ENCODE peak calls at places on chromosomes 4 and X, in four cellular contexts. M is OCI-LY7, I is stomach, T is tibial nerve. C is an unnamed sample.

GRCh38 chrX:1444896-1445480 is 7.7 kb downstream of the ASMTL start:
- DNase-seq in T (no peak), I (no peak), M (no peak), C (no peak)

GRCh38 chr4:165802452-165802851 is 70.6 kb upstream of the TLL1 start:
- DNase-seq in M (no peak), T (no peak), I (no peak), C (no peak)

GRCh38 chr4:41142946-41143720 is 71.2 kb downstream of the APBB2 start:
- DNase-seq in M (no peak), I (peak), T (peak), C (no peak)

GRCh38 chr4:25088342-25088952 is 57.7 kb upstream of the LGI2 start:
- DNase-seq in M (no peak), T (no peak), I (no peak), C (no peak)

GRCh38 chr4:147530723-147531122 is 49.8 kb downstream of the EDNRA start:
- DNase-seq in T (no peak), M (no peak), I (no peak), C (no peak)

GRCh38 chrX:24259544-24260240 is 54.2 kb downstream of the SUPT20HL2 start:
- DNase-seq in M (peak), T (peak), I (no peak), C (no peak)

GRCh38 chrX:41923925-41924693 is 755 bp upstream of the CASK start:
- DNase-seq in I (peak), M (peak), T (peak), C (no peak)

GRCh38 chr4:185796176-185796575 is 15.8 kb downstream of the SORBS2 start:
- DNase-seq in M (no peak), T (no peak), I (no peak), C (no peak)

GRCh38 chrX:41602946-41603345 is 85.8 kb upstream of the GPR34 start:
- DNase-seq in I (no peak), M (no peak), T (no peak), C (no peak)

GRCh38 chr4:6250235-6250983 is 19.2 kb upstream of the WFS1 start:
- DNase-seq in M (peak), T (peak), I (no peak), C (no peak)

DNA sequence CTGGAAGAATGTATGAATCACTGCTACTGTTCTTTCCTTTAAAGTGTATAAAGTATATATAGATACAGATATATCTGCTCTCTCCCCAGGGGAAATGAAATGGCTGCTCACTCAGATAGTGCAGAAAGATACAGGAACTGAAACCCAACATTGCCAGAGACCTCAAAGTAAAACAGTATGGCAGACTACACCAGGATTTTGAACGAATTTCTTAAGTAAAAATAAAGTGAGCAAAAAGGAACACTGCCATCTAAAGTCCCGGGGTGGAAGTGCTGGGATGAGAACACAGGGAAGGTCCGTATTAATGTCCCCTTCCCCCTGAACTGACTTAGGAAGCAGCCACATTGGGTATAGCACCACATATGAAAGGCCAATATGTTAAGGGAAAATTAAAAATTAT is 93.4 kb downstream of the TMA16 start:
- DNase-seq in M (peak), T (no peak), I (no peak), C (no peak)
- TF ChIP-seq CTCF in M (peak), T (no peak), I (no peak), C (no peak)

DNA sequence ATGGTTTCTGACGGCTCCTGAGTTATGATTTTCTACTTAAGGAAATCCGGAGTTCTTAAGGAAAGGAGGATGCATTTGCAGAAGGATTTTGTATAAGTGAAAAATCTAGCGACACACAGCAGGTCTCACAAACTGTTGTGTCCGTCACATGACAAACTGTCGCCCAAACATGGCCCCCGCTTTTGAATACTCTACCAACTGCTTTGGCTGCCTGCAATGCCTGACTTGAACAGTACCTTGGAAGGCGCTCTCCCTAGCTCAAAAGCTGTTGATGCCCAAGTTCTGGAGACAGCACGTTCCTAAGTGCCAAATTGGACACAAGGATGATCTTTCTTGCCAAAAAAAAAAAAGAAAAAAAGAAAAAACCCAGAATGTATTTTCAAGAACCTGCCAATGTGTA is 103.2 kb downstream of the ENPP6 start:
- DNase-seq in T (no peak), I (no peak), M (no peak), C (no peak)
- TF ChIP-seq CTCF in T (no peak), I (no peak), M (no peak), C (no peak)

GRCh38 chrX:9885150-9885549 is 82.0 kb upstream of the CLDN34 start:
- DNase-seq in I (peak), T (peak), M (peak), C (no peak)
- TF ChIP-seq CTCF in I (no peak), T (peak), M (peak), C (no peak)

GRCh38 chr4:4730214-4730613 is 129.3 kb upstream of the MSX1 start:
- DNase-seq in I (no peak), M (no peak), T (no peak), C (no peak)

GRCh38 chr4:4720671-4721070 is 138.8 kb upstream of the MSX1 start:
- DNase-seq in I (no peak), M (no peak), T (no peak), C (no peak)

GRCh38 chr4:4727536-4727935 is 131.9 kb upstream of the MSX1 start:
- DNase-seq in T (no peak), M (no peak), I (no peak), C (no peak)

GRCh38 chr4:4721636-4722035 is 137.8 kb upstream of the MSX1 start:
- DNase-seq in M (no peak), T (no peak), I (no peak), C (no peak)

GRCh38 chr4:4726051-4726450 is 133.4 kb upstream of the MSX1 start:
- DNase-seq in T (no peak), I (no peak), M (peak), C (no peak)
- TF ChIP-seq CTCF in T (no peak), I (no peak), M (peak), C (no peak)

GRCh38 chr4:125390126-125390525 is 75.4 kb downstream of the FAT4 start:
- DNase-seq in T (no peak), I (no peak), M (no peak), C (no peak)

GRCh38 chr4:125389713-125390112 is 75.0 kb downstream of the FAT4 start:
- DNase-seq in M (no peak), I (no peak), T (no peak), C (no peak)

GRCh38 chr4:125393825-125394224 is 79.1 kb downstream of the FAT4 start:
- DNase-seq in T (no peak), M (no peak), I (no peak), C (no peak)

GRCh38 chr4:125390727-125391126 is 76.0 kb downstream of the FAT4 start:
- DNase-seq in I (no peak), T (no peak), M (no peak), C (no peak)

GRCh38 chr4:125392683-125393082 is 77.9 kb downstream of the FAT4 start:
- DNase-seq in M (no peak), I (no peak), T (no peak), C (no peak)
- TF ChIP-seq CTCF in M (no peak), I (no peak), T (no peak), C (no peak)

DNA sequence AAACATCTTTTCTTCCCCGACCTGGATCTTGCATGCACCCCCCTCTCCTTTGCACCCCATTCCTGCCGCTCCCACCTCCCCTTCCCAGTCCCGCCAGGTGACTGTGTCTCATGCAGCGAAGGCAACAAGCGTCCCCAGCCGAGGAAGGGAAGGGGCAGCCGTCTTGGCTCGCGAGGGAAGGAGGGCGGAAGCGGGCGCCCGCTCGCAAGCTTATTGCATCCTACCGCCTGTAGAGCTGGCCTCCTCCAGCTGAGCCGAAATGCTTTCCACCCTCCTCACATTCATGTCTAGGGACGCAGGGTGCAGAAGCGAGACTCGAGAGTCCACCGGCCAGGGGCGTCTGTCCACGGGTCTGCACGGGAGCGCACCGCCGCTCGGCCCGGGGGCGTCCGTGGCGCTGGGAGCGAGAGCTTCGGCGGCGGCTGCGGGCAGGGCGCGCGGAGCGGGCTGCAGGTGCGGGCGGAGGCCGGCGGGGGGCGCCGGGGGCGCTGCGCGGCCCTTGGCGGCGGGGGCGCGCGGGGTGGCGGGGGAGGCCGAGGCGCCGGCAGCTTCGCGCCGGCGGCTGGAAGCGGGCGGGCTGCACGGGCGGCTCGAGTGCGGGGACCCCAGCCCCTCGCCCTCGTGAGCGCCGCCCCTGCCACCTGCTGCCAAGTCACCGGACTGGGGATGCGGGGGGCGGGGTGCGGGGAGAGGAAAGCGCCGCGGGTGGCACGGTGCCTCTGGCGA is at the start of gene KCNIP4:
- DNase-seq in I (no peak), M (no peak), T (no peak), C (no peak)
- TF ChIP-seq CTCF in I (no peak), M (no peak), T (no peak), C (no peak)

GRCh38 chrX:12080265-12080664 is 58.0 kb upstream of the FRMPD4 start:
- DNase-seq in T (peak), I (no peak), M (peak), C (no peak)
- TF ChIP-seq CTCF in T (peak), I (no peak), M (peak), C (no peak)

DNA sequence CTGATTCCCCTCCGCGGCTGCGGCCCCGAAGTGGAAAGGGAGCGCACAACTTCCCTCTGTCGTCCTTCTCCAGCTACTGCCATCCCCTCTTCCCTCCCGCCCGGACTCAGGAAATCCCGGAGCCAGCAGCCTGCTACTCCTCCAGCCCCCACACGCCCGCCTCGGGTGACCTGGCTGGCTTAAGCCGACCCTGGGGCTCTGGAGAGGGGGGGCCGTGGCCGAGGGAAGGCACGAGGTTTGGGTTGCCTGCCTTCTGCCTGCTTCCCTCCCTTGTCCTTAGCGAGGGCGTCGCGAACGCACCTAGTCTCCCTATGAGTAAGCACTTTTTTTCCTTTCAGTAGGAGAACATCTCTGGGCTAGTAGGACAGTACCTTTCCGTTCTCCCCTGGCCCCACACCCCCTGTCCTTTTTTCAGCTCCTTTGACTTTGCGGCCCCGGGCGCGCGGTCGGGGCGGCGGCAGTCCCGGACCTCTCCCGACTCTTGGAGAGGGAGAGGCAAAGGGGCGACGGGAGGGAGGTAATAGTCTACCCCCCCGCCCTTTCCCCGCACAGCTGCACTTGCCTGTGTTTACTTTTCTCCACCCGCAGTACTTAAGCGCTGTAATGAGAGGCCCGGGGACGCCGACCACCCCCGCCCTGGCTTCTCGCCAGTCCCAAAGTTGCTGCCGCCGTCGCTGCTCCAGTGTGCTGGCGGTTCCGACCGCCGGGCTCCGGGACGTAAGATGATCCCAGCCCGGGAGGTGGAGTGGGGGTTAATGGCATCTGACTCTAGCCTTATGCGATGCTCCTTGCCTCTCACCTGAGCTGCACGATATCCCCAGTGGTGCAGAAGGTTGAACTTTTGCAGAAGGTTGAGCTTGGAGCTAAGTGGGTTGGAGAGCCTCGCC is 874 bp downstream of the PLS3 start:
- DNase-seq in M (no peak), T (peak), I (peak), C (no peak)
- TF ChIP-seq CTCF in M (no peak), T (no peak), I (no peak), C (no peak)

GRCh38 chrX:16950423-16950822 is 4.0 kb downstream of the REPS2 start:
- DNase-seq in M (no peak), T (no peak), I (no peak), C (no peak)

GRCh38 chrX:16958356-16958755 is 11.9 kb downstream of the REPS2 start:
- DNase-seq in M (no peak), I (no peak), T (no peak), C (no peak)

GRCh38 chrX:16957751-16958150 is 11.3 kb downstream of the REPS2 start:
- DNase-seq in I (no peak), M (no peak), T (no peak), C (no peak)

DNA sequence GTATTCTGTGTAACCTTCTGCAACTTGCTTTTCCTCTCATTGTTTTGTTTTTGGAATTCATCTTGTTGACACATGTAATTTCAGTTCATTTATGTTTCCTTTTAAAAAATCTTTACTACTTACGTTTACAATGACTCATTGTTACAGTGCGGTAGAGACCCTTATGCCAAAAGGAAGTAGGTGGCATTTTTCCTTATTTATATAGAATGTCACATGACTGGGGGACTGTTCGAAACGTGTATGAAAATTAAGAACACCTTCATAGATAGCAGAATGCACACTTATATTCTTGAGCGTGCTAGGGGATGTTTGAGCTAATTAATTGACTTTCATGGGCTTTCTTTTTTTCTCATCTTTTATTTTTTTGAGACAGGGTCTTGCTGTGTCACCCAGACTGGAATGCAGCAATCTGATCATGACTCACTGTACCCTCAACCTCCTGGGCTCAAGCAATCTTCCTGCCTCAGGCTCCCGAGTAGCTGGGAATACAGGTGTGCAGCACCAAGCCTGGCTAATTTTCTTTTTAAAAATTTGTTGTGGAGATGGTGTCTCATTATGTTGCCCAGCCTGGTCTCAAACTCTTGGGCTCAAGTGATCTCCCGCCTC is 7.3 kb downstream of the REPS2 start:
- DNase-seq in M (no peak), I (no peak), T (no peak), C (no peak)
- TF ChIP-seq CTCF in M (no peak), I (no peak), T (no peak), C (no peak)

GRCh38 chrX:85611926-85612325 is 232.5 kb upstream of the POF1B start:
- DNase-seq in T (no peak), M (peak), I (no peak), C (no peak)
- TF ChIP-seq CTCF in T (no peak), M (peak), I (no peak), C (no peak)